ENCODE peak calls at places on chromosomes 6 and 20, in eight cellular contexts. H, M, Y, G, E, U, S and V are unnamed samples.

GRCh38 chr20:17542481-17542880 is 11.3 kb upstream of the BFSP1 start:
- DNase-seq in H (peak), M (no peak), Y (no peak), G (no peak), E (no peak), U (no peak), S (no peak), V (no peak)

GRCh38 chr6:166952122-166952521 is 4.2 kb downstream of the RNASET2 start:
- DNase-seq in H (no peak), M (no peak), Y (no peak), G (no peak), E (no peak), U (no peak), S (no peak), V (no peak)

GRCh38 chr6:108497883-108498282 is 62.8 kb upstream of the FOXO3 start:
- DNase-seq in H (peak), M (peak), Y (no peak), G (peak), E (peak), U (no peak), S (no peak), V (peak)

GRCh38 chr6:99608886-99609482 is 2.4 kb downstream of the PRDM13 start:
- DNase-seq in H (no peak), M (no peak), Y (no peak), G (no peak), E (no peak), U (no peak), S (no peak), V (no peak)

GRCh38 chr6:131862486-131862885 is 54.7 kb downstream of the ENPP1 start:
- DNase-seq in H (no peak), M (peak), Y (no peak), G (no peak), E (no peak), U (no peak), S (no peak), V (no peak)

GRCh38 chr6:128111096-128111495 is 210.2 kb upstream of the THEMIS start:
- DNase-seq in H (no peak), M (peak), Y (no peak), G (no peak), E (no peak), U (no peak), S (no peak), V (no peak)

GRCh38 chr20:17782768-17783167 is 83.0 kb downstream of the BANF2 start:
- DNase-seq in H (no peak), M (no peak), Y (no peak), G (no peak), E (peak), U (no peak), S (no peak), V (no peak)

GRCh38 chr6:126072172-126072571 is 85.8 kb downstream of the TRMT11 start:
- DNase-seq in H (no peak), M (no peak), Y (no peak), G (no peak), E (no peak), U (no peak), S (no peak), V (no peak)

GRCh38 chr20:46757754-46758678 is 48.6 kb downstream of the SLC2A10 start:
- DNase-seq in H (peak), M (peak), Y (no peak), G (peak), E (peak), U (peak), S (peak), V (peak)

GRCh38 chr6:44702292-44702691 is 314.8 kb downstream of the CDC5L start:
- DNase-seq in H (no peak), M (peak), Y (no peak), G (no peak), E (no peak), U (no peak), S (no peak), V (no peak)

GRCh38 chr20:47664068-47664437 is 121.2 kb downstream of the SULF2 start:
- DNase-seq in H (no peak), M (no peak), Y (no peak), G (no peak), E (no peak), U (no peak), S (no peak), V (peak)

GRCh38 chr20:23152308-23152892 is 66.3 kb upstream of the CD93 start:
- DNase-seq in H (no peak), M (peak), Y (no peak), G (no peak), E (no peak), U (no peak), S (peak), V (no peak)

GRCh38 chr6:19949155-19949554 is 112.0 kb downstream of the ID4 start:
- DNase-seq in H (no peak), M (no peak), Y (no peak), G (no peak), E (no peak), U (no peak), S (no peak), V (no peak)